ENCODE peak calls at places on chromosomes 5 and 9, in six cellular contexts. One of them, this sample, is unnamed.

GRCh38 chr5:86155763-86156162 is 462.0 kb upstream of the COX7C start:
- DNase-seq in GM20000: no peak
- DNase-seq in AG08396: no peak
- DNase-seq in epithelial cell of esophagus: no peak
- DNase-seq in stimulated activated CD8-positive, alpha-beta memory T cell treated with anti-CD3 and anti-CD28 coated beads, Interleukin-2, amount 100 ng/mL, for 1 hour: no peak
- DNase-seq in dermis blood vessel endothelial cell: no peak
- DNase-seq in this sample: no peak

GRCh38 chr5:84718377-84718776 is 333.7 kb upstream of the EDIL3 start:
- DNase-seq in GM20000: no peak
- DNase-seq in stimulated activated CD8-positive, alpha-beta memory T cell treated with anti-CD3 and anti-CD28 coated beads, Interleukin-2, amount 100 ng/mL, for 1 hour: no peak
- DNase-seq in epithelial cell of esophagus: no peak
- DNase-seq in dermis blood vessel endothelial cell: no peak
- DNase-seq in AG08396: no peak
- DNase-seq in this sample: no peak

GRCh38 chr5:84985148-84985547 is 600.5 kb upstream of the EDIL3 start:
- DNase-seq in AG08396: no peak
- DNase-seq in dermis blood vessel endothelial cell: no peak
- DNase-seq in GM20000: no peak
- DNase-seq in stimulated activated CD8-positive, alpha-beta memory T cell treated with anti-CD3 and anti-CD28 coated beads, Interleukin-2, amount 100 ng/mL, for 1 hour: no peak
- DNase-seq in epithelial cell of esophagus: no peak
- DNase-seq in this sample: no peak

GRCh38 chr9:91810286-91810905 is 139.6 kb downstream of the ROR2 start:
- DNase-seq in AG08396: no peak
- DNase-seq in dermis blood vessel endothelial cell: no peak
- DNase-seq in stimulated activated CD8-positive, alpha-beta memory T cell treated with anti-CD3 and anti-CD28 coated beads, Interleukin-2, amount 100 ng/mL, for 1 hour: no peak
- DNase-seq in GM20000: no peak
- DNase-seq in epithelial cell of esophagus: no peak
- DNase-seq in this sample: no peak

GRCh38 chr5:167064199-167064811 is 1227.1 kb upstream of the WWC1 start:
- DNase-seq in epithelial cell of esophagus: no peak
- DNase-seq in AG08396: no peak
- DNase-seq in dermis blood vessel endothelial cell: no peak
- DNase-seq in GM20000: no peak
- DNase-seq in stimulated activated CD8-positive, alpha-beta memory T cell treated with anti-CD3 and anti-CD28 coated beads, Interleukin-2, amount 100 ng/mL, for 1 hour: no peak
- DNase-seq in this sample: no peak

GRCh38 chr5:140344683-140345423 is 1.6 kb downstream of the HBEGF start:
- DNase-seq in AG08396: peak; percentile 49
- DNase-seq in GM20000: peak; percentile 28
- DNase-seq in epithelial cell of esophagus: peak; percentile 87
- DNase-seq in dermis blood vessel endothelial cell: peak; percentile 54
- DNase-seq in stimulated activated CD8-positive, alpha-beta memory T cell treated with anti-CD3 and anti-CD28 coated beads, Interleukin-2, amount 100 ng/mL, for 1 hour: no peak
- DNase-seq in this sample: no peak

GRCh38 chr5:81785311-81785710 is 34.4 kb upstream of the SSBP2 start:
- DNase-seq in stimulated activated CD8-positive, alpha-beta memory T cell treated with anti-CD3 and anti-CD28 coated beads, Interleukin-2, amount 100 ng/mL, for 1 hour: no peak
- DNase-seq in epithelial cell of esophagus: no peak
- DNase-seq in AG08396: no peak
- DNase-seq in GM20000: no peak
- DNase-seq in dermis blood vessel endothelial cell: no peak
- DNase-seq in this sample: no peak

GRCh38 chr5:109718632-109719031 is 28.9 kb downstream of the MAN2A1 start:
- DNase-seq in epithelial cell of esophagus: peak; percentile 43
- DNase-seq in GM20000: no peak
- DNase-seq in stimulated activated CD8-positive, alpha-beta memory T cell treated with anti-CD3 and anti-CD28 coated beads, Interleukin-2, amount 100 ng/mL, for 1 hour: no peak
- DNase-seq in AG08396: no peak
- DNase-seq in dermis blood vessel endothelial cell: no peak
- DNase-seq in this sample: no peak

GRCh38 chr5:11064763-11065450 is 303.9 kb upstream of the DAP start:
- DNase-seq in GM20000: no peak
- DNase-seq in stimulated activated CD8-positive, alpha-beta memory T cell treated with anti-CD3 and anti-CD28 coated beads, Interleukin-2, amount 100 ng/mL, for 1 hour: no peak
- DNase-seq in dermis blood vessel endothelial cell: no peak
- DNase-seq in epithelial cell of esophagus: no peak
- DNase-seq in AG08396: no peak
- DNase-seq in this sample: no peak

GRCh38 chr9:114282926-114283325 is 40.0 kb upstream of the ORM1 start:
- DNase-seq in AG08396: peak; percentile 74
- DNase-seq in dermis blood vessel endothelial cell: no peak
- DNase-seq in stimulated activated CD8-positive, alpha-beta memory T cell treated with anti-CD3 and anti-CD28 coated beads, Interleukin-2, amount 100 ng/mL, for 1 hour: no peak
- DNase-seq in GM20000: no peak
- DNase-seq in epithelial cell of esophagus: peak; percentile 78
- DNase-seq in this sample: peak; percentile 85

GRCh38 chr5:469752-470483 is 26.9 kb downstream of the EXOC3 start:
- DNase-seq in dermis blood vessel endothelial cell: no peak
- DNase-seq in AG08396: no peak
- DNase-seq in epithelial cell of esophagus: no peak
- DNase-seq in stimulated activated CD8-positive, alpha-beta memory T cell treated with anti-CD3 and anti-CD28 coated beads, Interleukin-2, amount 100 ng/mL, for 1 hour: no peak
- DNase-seq in GM20000: no peak
- DNase-seq in this sample: no peak

GRCh38 chr9:137316012-137316981 is 14.2 kb upstream of the NRARP start:
- DNase-seq in GM20000: peak; percentile 97
- DNase-seq in stimulated activated CD8-positive, alpha-beta memory T cell treated with anti-CD3 and anti-CD28 coated beads, Interleukin-2, amount 100 ng/mL, for 1 hour: no peak
- DNase-seq in AG08396: peak; percentile 87
- DNase-seq in epithelial cell of esophagus: peak; percentile 76
- DNase-seq in dermis blood vessel endothelial cell: peak; percentile 81
- DNase-seq in this sample: peak; percentile 57

This sample was measured in AG08395.